ENCODE peak calls at places on chromosomes 5 and 9, in eight cellular contexts. W is keratinocyte, Y is thyroid gland, J is PC-3, B is A673, U is HCT116, I is right atrium auricular region, F is cardiac muscle cell. P is an unnamed sample. For H3K9me3, the result is how much of the 10 kb centered on the place peaks cover.

GRCh38 chr9:131475111-131475955 is 27.4 kb upstream of the POMT1 start:
- DNase-seq in W (no peak), Y (no peak), J (no peak), B (no peak), U (no peak), I (no peak), F (no peak), P (no peak)

GRCh38 chr9:4375424-4376195 is 75.7 kb upstream of the GLIS3 start:
- DNase-seq in W (peak), Y (no peak), J (peak), B (peak), U (peak), I (no peak), F (peak), P (no peak)

GRCh38 chr9:38062498-38063362 is 6.3 kb downstream of the SHB start:
- DNase-seq in W (no peak), Y (no peak), J (peak), B (no peak), U (no peak), I (no peak), F (no peak), P (no peak)

GRCh38 chr9:129482521-129483466 is 138.1 kb downstream of the C9orf50 start:
- DNase-seq in W (no peak), Y (peak), J (peak), B (peak), U (no peak), I (peak), F (peak), P (peak)

GRCh38 chr9:136848393-136849037 is 694 bp upstream of the PHPT1 start:
- DNase-seq in W (no peak), Y (peak), J (peak), B (peak), U (no peak), I (no peak), F (peak), P (no peak)

GRCh38 chr5:169753795-169754194 is 116.7 kb downstream of the DOCK2 start:
- DNase-seq in W (no peak), Y (no peak), J (no peak), B (no peak), U (no peak), I (no peak), F (no peak), P (no peak)

GRCh38 chr9:137085918-137086530 is 761 bp upstream of the MAN1B1 start:
- DNase-seq in W (no peak), Y (peak), J (peak), B (no peak), U (no peak), I (peak), F (peak), P (peak)

GRCh38 chr9:71648453-71648852 is 119.9 kb downstream of the CEMIP2 start:
- DNase-seq in W (no peak), Y (no peak), J (no peak), B (no peak), U (no peak), I (no peak), F (peak), P (no peak)

GRCh38 chr5:151612689-151613427 is 21.7 kb upstream of the FAT2 start:
- DNase-seq in W (peak), Y (no peak), J (peak), B (no peak), U (peak), I (no peak), F (no peak), P (peak)

GRCh38 chr9:123684393-123685149 is 245.4 kb downstream of the DENND1A start:
- DNase-seq in W (no peak), Y (no peak), J (no peak), B (no peak), U (no peak), I (no peak), F (no peak), P (no peak)

GRCh38 chr5:171444582-171444981 is 25.1 kb downstream of the FGF18 start:
- DNase-seq in W (peak), Y (no peak), J (no peak), B (no peak), U (no peak), I (no peak), F (no peak), P (no peak)

GRCh38 chr5:173831196-173831914 is 56.8 kb upstream of the CPEB4 start:
- DNase-seq in W (no peak), Y (no peak), J (no peak), B (no peak), U (no peak), I (no peak), F (no peak), P (no peak)

GRCh38 chr9:91211414-91211813 is 150.3 kb downstream of the AUH start:
- DNase-seq in W (no peak), Y (no peak), J (no peak), B (no peak), U (no peak), I (no peak), F (no peak), P (no peak)

GRCh38 chr5:34570721-34571379 is 85.3 kb upstream of the RAI14 start:
- DNase-seq in W (no peak), Y (no peak), J (no peak), B (peak), U (no peak), I (no peak), F (no peak), P (no peak)

GRCh38 chr9:136169495-136169894 is 35.4 kb downstream of the LHX3 start:
- DNase-seq in W (no peak), Y (no peak), J (no peak), B (no peak), U (no peak), I (no peak), F (no peak), P (no peak)

GRCh38 chr5:11902304-11902703 is 1.9 kb downstream of the CTNND2 start:
- DNase-seq in W (no peak), Y (no peak), J (no peak), B (no peak), U (no peak), I (no peak), F (no peak), P (no peak)

GRCh38 chr9:4550777-4551476 is 60.7 kb downstream of the SLC1A1 start:
- DNase-seq in W (no peak), Y (no peak), J (no peak), B (no peak), U (no peak), I (no peak), F (no peak), P (no peak)

GRCh38 chr5:57841671-57842375 is 359.2 kb upstream of the ACTBL2 start:
- DNase-seq in W (no peak), Y (no peak), J (peak), B (peak), U (peak), I (no peak), F (peak), P (no peak)

GRCh38 chr5:116216246-116216645 is 131.4 kb downstream of the COMMD10 start:
- DNase-seq in W (no peak), Y (no peak), J (no peak), B (no peak), U (no peak), I (no peak), F (no peak), P (no peak)

GRCh38 chr5:78920604-78921003 is 64.5 kb downstream of the ARSB start:
- DNase-seq in W (no peak), Y (peak), J (peak), B (no peak), U (no peak), I (no peak), F (peak), P (no peak)
- TF ChIP-seq CTCF in W (peak), Y (no peak), J (peak), B (peak), U (no peak), I (no peak), F (peak), P (no peak)

GRCh38 chr5:132662925-132663770 is 5.2 kb downstream of the IL13 start:
- DNase-seq in W (no peak), Y (peak), J (no peak), B (peak), U (no peak), I (no peak), F (no peak), P (no peak)
- H3K4me3 ChIP-seq in W (no peak), Y (no peak), J (no peak), B (no peak), U (no peak), I (no peak), F (no peak), P (no peak)

DNA sequence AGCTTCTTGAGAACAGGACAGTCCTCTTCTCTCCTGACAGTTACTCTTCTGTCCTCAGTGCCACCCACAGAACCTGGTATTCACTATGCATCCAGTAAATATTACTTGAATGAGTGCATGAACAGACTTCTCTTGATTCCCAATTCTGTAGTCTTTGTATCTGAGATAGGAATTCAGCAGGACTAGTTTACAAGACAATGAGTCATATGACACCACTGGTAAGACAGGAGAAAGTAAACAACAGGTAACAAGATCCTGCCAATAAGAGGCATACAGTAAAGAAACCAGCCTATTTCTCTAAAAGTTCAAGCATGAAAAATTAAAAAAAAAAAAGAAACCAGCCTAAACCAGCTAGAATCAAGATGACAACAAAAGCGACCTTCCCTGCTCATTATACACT is 6.2 kb downstream of the ZNF883 start:
- DNase-seq in W (no peak), Y (no peak), J (peak), B (no peak), U (no peak), I (no peak), F (no peak), P (no peak)
- H3K9me3 ChIP-seq in W (under half), Y (under half), J (under half), B (under half), U (under half), I (under half), F (under half), P (under half)

DNA sequence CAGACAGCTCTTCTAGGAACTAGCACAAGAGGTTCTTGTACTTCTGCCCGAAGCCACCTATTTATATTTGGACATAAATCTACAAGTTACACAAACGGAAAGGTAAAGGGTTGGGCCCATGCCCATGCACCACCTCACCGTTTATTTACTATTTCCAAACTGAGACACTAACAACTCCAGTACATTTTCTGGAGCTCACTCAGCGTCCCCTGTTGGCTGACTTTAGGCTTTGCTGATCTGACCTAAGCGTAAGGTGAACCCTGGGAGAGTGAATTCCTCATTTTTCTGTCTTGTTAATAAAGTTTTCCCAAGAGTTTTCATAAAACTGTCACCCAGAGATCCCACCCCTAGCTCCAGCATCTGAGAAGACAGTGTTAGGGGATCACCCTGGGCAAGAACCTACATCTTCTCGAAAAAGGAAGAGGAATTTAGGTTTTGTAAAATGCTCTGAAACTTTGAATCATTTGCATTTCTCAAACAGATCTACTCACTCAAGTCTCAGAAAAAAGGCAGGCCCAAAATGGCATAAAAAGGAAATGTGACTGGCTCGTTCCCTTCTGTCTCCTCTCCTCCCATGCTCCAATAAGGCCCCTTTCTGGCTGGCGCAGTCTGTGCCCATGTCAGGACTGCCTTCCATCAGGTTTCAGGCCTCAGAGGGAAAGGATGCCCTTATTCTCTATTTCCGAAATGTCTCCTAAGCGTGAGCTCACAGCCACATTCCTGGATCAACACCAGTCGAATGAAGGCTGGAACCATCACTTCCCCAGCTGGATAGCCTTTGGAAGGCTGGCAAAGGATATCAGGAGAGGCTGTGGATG is 201.3 kb downstream of the FANCC start:
- DNase-seq in W (no peak), Y (no peak), J (peak), B (no peak), U (no peak), I (no peak), F (peak), P (no peak)
- TF ChIP-seq CTCF in W (peak), Y (no peak), J (peak), B (peak), U (peak), I (no peak), F (peak), P (no peak)

GRCh38 chr5:172715931-172716682 is 54.9 kb downstream of the DUSP1 start:
- DNase-seq in W (no peak), Y (no peak), J (peak), B (no peak), U (no peak), I (no peak), F (no peak), P (no peak)

GRCh38 chr5:172719211-172719610 is 51.8 kb downstream of the DUSP1 start:
- DNase-seq in W (no peak), Y (no peak), J (no peak), B (no peak), U (no peak), I (no peak), F (no peak), P (no peak)

GRCh38 chr5:172718527-172719114 is 52.4 kb downstream of the DUSP1 start:
- DNase-seq in W (no peak), Y (no peak), J (no peak), B (no peak), U (no peak), I (no peak), F (no peak), P (no peak)

GRCh38 chr5:172716796-172717313 is 54.1 kb downstream of the DUSP1 start:
- DNase-seq in W (peak), Y (peak), J (peak), B (peak), U (peak), I (peak), F (peak), P (peak)

GRCh38 chr5:172717481-172718195 is 53.4 kb downstream of the DUSP1 start:
- DNase-seq in W (no peak), Y (no peak), J (no peak), B (no peak), U (no peak), I (no peak), F (no peak), P (no peak)
- H3K4me3 ChIP-seq in W (no peak), Y (no peak), J (no peak), B (no peak), U (no peak), I (peak), F (no peak), P (no peak)